ENCODE peak calls at places on chromosomes 16 and 17, in seven cellular contexts. One of them, this sample, is unnamed.

GRCh38 chr16:22071352-22071923 is 20.9 kb upstream of the VWA3A start:
- DNase-seq in SHP77: no peak
- DNase-seq in hypothalamus: no peak
- DNase-seq in mucosa of gallbladder: no peak
- DNase-seq in neuronal stem cell: no peak
- DNase-seq in fibroblast of mammary gland: no peak
- DNase-seq in stimulated activated CD4-positive, alpha-beta T cell treated with anti-CD3 and anti-CD28 coated beads, Interleukin-15, amount 100 ng/mL, for 24 hours: no peak
- DNase-seq in this sample: no peak

GRCh38 chr17:4840893-4841242 is 7.7 kb downstream of the MINK1 start:
- DNase-seq in fibroblast of mammary gland: no peak
- DNase-seq in mucosa of gallbladder: no peak
- DNase-seq in neuronal stem cell: no peak
- DNase-seq in hypothalamus: no peak
- DNase-seq in SHP77: no peak
- DNase-seq in stimulated activated CD4-positive, alpha-beta T cell treated with anti-CD3 and anti-CD28 coated beads, Interleukin-15, amount 100 ng/mL, for 24 hours: peak
- DNase-seq in this sample: no peak

GRCh38 chr16:969508-970378 is 1.0 kb downstream of the LMF1 start:
- DNase-seq in stimulated activated CD4-positive, alpha-beta T cell treated with anti-CD3 and anti-CD28 coated beads, Interleukin-15, amount 100 ng/mL, for 24 hours: peak
- DNase-seq in SHP77: no peak
- DNase-seq in mucosa of gallbladder: no peak
- DNase-seq in neuronal stem cell: no peak
- DNase-seq in fibroblast of mammary gland: peak
- DNase-seq in hypothalamus: no peak
- DNase-seq in this sample: peak

GRCh38 chr16:74201561-74201960 is 95.1 kb upstream of the PSMD7 start:
- DNase-seq in stimulated activated CD4-positive, alpha-beta T cell treated with anti-CD3 and anti-CD28 coated beads, Interleukin-15, amount 100 ng/mL, for 24 hours: no peak
- DNase-seq in fibroblast of mammary gland: peak
- DNase-seq in mucosa of gallbladder: no peak
- DNase-seq in neuronal stem cell: no peak
- DNase-seq in SHP77: no peak
- DNase-seq in hypothalamus: no peak
- DNase-seq in this sample: no peak

GRCh38 chr17:54452666-54453348 is 447.8 kb upstream of the TOM1L1 start:
- DNase-seq in mucosa of gallbladder: no peak
- DNase-seq in hypothalamus: no peak
- DNase-seq in neuronal stem cell: no peak
- DNase-seq in SHP77: no peak
- DNase-seq in fibroblast of mammary gland: no peak
- DNase-seq in stimulated activated CD4-positive, alpha-beta T cell treated with anti-CD3 and anti-CD28 coated beads, Interleukin-15, amount 100 ng/mL, for 24 hours: no peak
- DNase-seq in this sample: no peak

GRCh38 chr17:2814499-2815341 is 18.5 kb downstream of the RAP1GAP2 start:
- DNase-seq in hypothalamus: no peak
- DNase-seq in fibroblast of mammary gland: no peak
- DNase-seq in neuronal stem cell: no peak
- DNase-seq in mucosa of gallbladder: peak
- DNase-seq in stimulated activated CD4-positive, alpha-beta T cell treated with anti-CD3 and anti-CD28 coated beads, Interleukin-15, amount 100 ng/mL, for 24 hours: peak
- DNase-seq in SHP77: no peak
- DNase-seq in this sample: no peak

GRCh38 chr17:7835818-7836595 is 2.0 kb downstream of the KDM6B start:
- DNase-seq in neuronal stem cell: no peak
- DNase-seq in fibroblast of mammary gland: peak
- DNase-seq in hypothalamus: peak
- DNase-seq in stimulated activated CD4-positive, alpha-beta T cell treated with anti-CD3 and anti-CD28 coated beads, Interleukin-15, amount 100 ng/mL, for 24 hours: peak
- DNase-seq in SHP77: peak
- DNase-seq in mucosa of gallbladder: peak
- DNase-seq in this sample: peak

GRCh38 chr17:38504216-38504615 is 76.0 kb downstream of the ARHGAP23 start:
- DNase-seq in mucosa of gallbladder: no peak
- DNase-seq in neuronal stem cell: no peak
- DNase-seq in fibroblast of mammary gland: no peak
- DNase-seq in stimulated activated CD4-positive, alpha-beta T cell treated with anti-CD3 and anti-CD28 coated beads, Interleukin-15, amount 100 ng/mL, for 24 hours: no peak
- DNase-seq in hypothalamus: no peak
- DNase-seq in SHP77: no peak
- DNase-seq in this sample: no peak

GRCh38 chr17:22266231-22266630 is 573.9 kb downstream of the KCNJ18 start:
- DNase-seq in SHP77: peak
- DNase-seq in mucosa of gallbladder: no peak
- DNase-seq in stimulated activated CD4-positive, alpha-beta T cell treated with anti-CD3 and anti-CD28 coated beads, Interleukin-15, amount 100 ng/mL, for 24 hours: no peak
- DNase-seq in hypothalamus: no peak
- DNase-seq in fibroblast of mammary gland: peak
- DNase-seq in neuronal stem cell: no peak
- DNase-seq in this sample: no peak

GRCh38 chr16:48197294-48197693 is 41.5 kb upstream of the ABCC12 start:
- DNase-seq in mucosa of gallbladder: no peak
- DNase-seq in fibroblast of mammary gland: no peak
- DNase-seq in stimulated activated CD4-positive, alpha-beta T cell treated with anti-CD3 and anti-CD28 coated beads, Interleukin-15, amount 100 ng/mL, for 24 hours: no peak
- DNase-seq in SHP77: no peak
- DNase-seq in hypothalamus: no peak
- DNase-seq in neuronal stem cell: no peak
- DNase-seq in this sample: no peak

GRCh38 chr17:21475555-21475954 is 99.4 kb downstream of the KCNJ12 start:
- DNase-seq in stimulated activated CD4-positive, alpha-beta T cell treated with anti-CD3 and anti-CD28 coated beads, Interleukin-15, amount 100 ng/mL, for 24 hours: no peak
- DNase-seq in neuronal stem cell: no peak
- DNase-seq in fibroblast of mammary gland: no peak
- DNase-seq in hypothalamus: no peak
- DNase-seq in SHP77: no peak
- DNase-seq in mucosa of gallbladder: no peak
- DNase-seq in this sample: peak

GRCh38 chr17:28711723-28712036 is at the start of gene PROCA1:
- DNase-seq in neuronal stem cell: no peak
- DNase-seq in stimulated activated CD4-positive, alpha-beta T cell treated with anti-CD3 and anti-CD28 coated beads, Interleukin-15, amount 100 ng/mL, for 24 hours: no peak
- DNase-seq in fibroblast of mammary gland: no peak
- DNase-seq in SHP77: peak
- DNase-seq in mucosa of gallbladder: no peak
- DNase-seq in hypothalamus: no peak
- DNase-seq in this sample: peak

GRCh38 chr17:27458524-27458908 is 2.3 kb downstream of the KSR1 start:
- DNase-seq in neuronal stem cell: peak
- DNase-seq in stimulated activated CD4-positive, alpha-beta T cell treated with anti-CD3 and anti-CD28 coated beads, Interleukin-15, amount 100 ng/mL, for 24 hours: no peak
- DNase-seq in SHP77: no peak
- DNase-seq in hypothalamus: no peak
- DNase-seq in fibroblast of mammary gland: no peak
- DNase-seq in mucosa of gallbladder: no peak
- DNase-seq in this sample: peak

GRCh38 chr17:12907477-12907876 is 110.3 kb downstream of the ELAC2 start:
- DNase-seq in SHP77: no peak
- DNase-seq in mucosa of gallbladder: no peak
- DNase-seq in neuronal stem cell: no peak
- DNase-seq in stimulated activated CD4-positive, alpha-beta T cell treated with anti-CD3 and anti-CD28 coated beads, Interleukin-15, amount 100 ng/mL, for 24 hours: no peak
- DNase-seq in fibroblast of mammary gland: no peak
- DNase-seq in hypothalamus: no peak
- DNase-seq in this sample: no peak

GRCh38 chr17:65559483-65559801 is 2.0 kb downstream of the AXIN2 start:
- DNase-seq in hypothalamus: no peak
- DNase-seq in neuronal stem cell: no peak
- DNase-seq in mucosa of gallbladder: no peak
- DNase-seq in stimulated activated CD4-positive, alpha-beta T cell treated with anti-CD3 and anti-CD28 coated beads, Interleukin-15, amount 100 ng/mL, for 24 hours: no peak
- DNase-seq in fibroblast of mammary gland: no peak
- DNase-seq in SHP77: no peak
- DNase-seq in this sample: no peak

GRCh38 chr17:42720996-42721583 is 23.8 kb downstream of the EZH1 start:
- DNase-seq in neuronal stem cell: peak
- DNase-seq in stimulated activated CD4-positive, alpha-beta T cell treated with anti-CD3 and anti-CD28 coated beads, Interleukin-15, amount 100 ng/mL, for 24 hours: peak
- DNase-seq in SHP77: peak
- DNase-seq in hypothalamus: no peak
- DNase-seq in mucosa of gallbladder: peak
- DNase-seq in fibroblast of mammary gland: peak
- DNase-seq in this sample: peak

GRCh38 chr16:23389201-23389600 is 63.8 kb downstream of the COG7 start:
- DNase-seq in stimulated activated CD4-positive, alpha-beta T cell treated with anti-CD3 and anti-CD28 coated beads, Interleukin-15, amount 100 ng/mL, for 24 hours: no peak
- DNase-seq in neuronal stem cell: no peak
- DNase-seq in fibroblast of mammary gland: no peak
- DNase-seq in SHP77: no peak
- DNase-seq in hypothalamus: no peak
- DNase-seq in mucosa of gallbladder: no peak
- DNase-seq in this sample: no peak

GRCh38 chr16:88857728-88858339 is 907 bp downstream of the TRAPPC2L start:
- DNase-seq in neuronal stem cell: peak
- DNase-seq in fibroblast of mammary gland: peak
- DNase-seq in stimulated activated CD4-positive, alpha-beta T cell treated with anti-CD3 and anti-CD28 coated beads, Interleukin-15, amount 100 ng/mL, for 24 hours: peak
- DNase-seq in SHP77: peak
- DNase-seq in hypothalamus: peak
- DNase-seq in mucosa of gallbladder: peak
- DNase-seq in this sample: peak

GRCh38 chr16:69831212-69832123 is 69.3 kb downstream of the WWP2 start:
- DNase-seq in fibroblast of mammary gland: peak
- DNase-seq in SHP77: no peak
- DNase-seq in neuronal stem cell: no peak
- DNase-seq in mucosa of gallbladder: no peak
- DNase-seq in hypothalamus: no peak
- DNase-seq in stimulated activated CD4-positive, alpha-beta T cell treated with anti-CD3 and anti-CD28 coated beads, Interleukin-15, amount 100 ng/mL, for 24 hours: no peak
- DNase-seq in this sample: no peak

GRCh38 chr17:6365187-6365943 is 69.6 kb downstream of the AIPL1 start:
- DNase-seq in mucosa of gallbladder: no peak
- DNase-seq in hypothalamus: no peak
- DNase-seq in fibroblast of mammary gland: peak
- DNase-seq in SHP77: no peak
- DNase-seq in stimulated activated CD4-positive, alpha-beta T cell treated with anti-CD3 and anti-CD28 coated beads, Interleukin-15, amount 100 ng/mL, for 24 hours: no peak
- DNase-seq in neuronal stem cell: no peak
- DNase-seq in this sample: no peak

GRCh38 chr16:14056970-14057369 is 14.1 kb upstream of the MRTFB start:
- DNase-seq in hypothalamus: no peak
- DNase-seq in mucosa of gallbladder: no peak
- DNase-seq in SHP77: no peak
- DNase-seq in fibroblast of mammary gland: peak
- DNase-seq in neuronal stem cell: no peak
- DNase-seq in stimulated activated CD4-positive, alpha-beta T cell treated with anti-CD3 and anti-CD28 coated beads, Interleukin-15, amount 100 ng/mL, for 24 hours: no peak
- DNase-seq in this sample: no peak

GRCh38 chr16:35598696-35599332 is 2139.4 kb downstream of the TP53TG3F start:
- DNase-seq in neuronal stem cell: no peak
- DNase-seq in SHP77: peak
- DNase-seq in fibroblast of mammary gland: no peak
- DNase-seq in mucosa of gallbladder: no peak
- DNase-seq in stimulated activated CD4-positive, alpha-beta T cell treated with anti-CD3 and anti-CD28 coated beads, Interleukin-15, amount 100 ng/mL, for 24 hours: no peak
- DNase-seq in hypothalamus: no peak
- DNase-seq in this sample: no peak

GRCh38 chr17:45791041-45791582 is 7.0 kb downstream of the CRHR1 start:
- DNase-seq in SHP77: peak
- DNase-seq in stimulated activated CD4-positive, alpha-beta T cell treated with anti-CD3 and anti-CD28 coated beads, Interleukin-15, amount 100 ng/mL, for 24 hours: no peak
- DNase-seq in hypothalamus: no peak
- DNase-seq in neuronal stem cell: no peak
- DNase-seq in mucosa of gallbladder: no peak
- DNase-seq in fibroblast of mammary gland: no peak
- DNase-seq in this sample: no peak

GRCh38 chr16:8961811-8962390 is 1.8 kb downstream of the USP7 start:
- DNase-seq in neuronal stem cell: no peak
- DNase-seq in hypothalamus: no peak
- DNase-seq in stimulated activated CD4-positive, alpha-beta T cell treated with anti-CD3 and anti-CD28 coated beads, Interleukin-15, amount 100 ng/mL, for 24 hours: no peak
- DNase-seq in fibroblast of mammary gland: no peak
- DNase-seq in SHP77: no peak
- DNase-seq in mucosa of gallbladder: no peak
- DNase-seq in this sample: peak

This sample was measured in H7.